ENCODE peak calls at places on chromosomes 11 and 22, in seven cellular contexts. O, N, S, T, Z, G and M are unnamed samples.

GRCh38 chr11:17439316-17439782 is 37.3 kb downstream of the ABCC8 start:
- DNase-seq in O (peak; percentile 32), N (no peak), S (no peak), T (no peak), Z (no peak), G (no peak), M (no peak)

GRCh38 chr11:102914238-102915043 is 39.7 kb upstream of the MMP12 start:
- DNase-seq in O (peak; percentile 58), N (no peak), S (peak; percentile 20), T (no peak), Z (peak; percentile 66), G (no peak), M (peak; percentile 14)

GRCh38 chr11:117188620-117189081 is 10.1 kb downstream of the SIDT2 start:
- DNase-seq in O (no peak), N (no peak), S (no peak), T (peak; percentile 77), Z (no peak), G (no peak), M (no peak)

GRCh38 chr22:22738959-22739585 is 94.7 kb downstream of the GGTLC2 start:
- DNase-seq in O (no peak), N (no peak), S (no peak), T (peak; percentile 53), Z (no peak), G (no peak), M (no peak)

GRCh38 chr11:57349491-57350274 is 11.5 kb downstream of the P2RX3 start:
- DNase-seq in O (peak; percentile 56), N (peak; percentile 56), S (no peak), T (peak; percentile 93), Z (peak; percentile 47), G (no peak), M (no peak)

GRCh38 chr22:21710156-21710555 is 25.4 kb downstream of the YPEL1 start:
- DNase-seq in O (no peak), N (no peak), S (no peak), T (no peak), Z (no peak), G (no peak), M (no peak)

GRCh38 chr11:16632295-16633200 is 105.9 kb upstream of the C11orf58 start:
- DNase-seq in O (peak; percentile 37), N (no peak), S (no peak), T (peak; percentile 41), Z (peak; percentile 29), G (no peak), M (peak; percentile 9)

GRCh38 chr22:38111941-38112355 is 1.5 kb upstream of the BAIAP2L2 start:
- DNase-seq in O (no peak), N (no peak), S (no peak), T (peak; percentile 72), Z (no peak), G (no peak), M (no peak)

GRCh38 chr11:105610796-105611361 is 1.0 kb downstream of the GRIA4 start:
- DNase-seq in O (no peak), N (no peak), S (no peak), T (no peak), Z (no peak), G (no peak), M (no peak)

GRCh38 chr22:48616656-48617055 is 1211.0 kb downstream of the BRD1 start:
- DNase-seq in O (no peak), N (no peak), S (no peak), T (no peak), Z (no peak), G (no peak), M (no peak)

GRCh38 chr22:32811788-32812187 is 10.3 kb downstream of the TIMP3 start:
- DNase-seq in O (no peak), N (no peak), S (no peak), T (no peak), Z (no peak), G (no peak), M (no peak)

GRCh38 chr11:133509924-133510697 is 22.2 kb downstream of the OPCML start:
- DNase-seq in O (no peak), N (no peak), S (no peak), T (no peak), Z (no peak), G (no peak), M (no peak)

GRCh38 chr22:40498454-40499186 is 128.2 kb downstream of the SGSM3 start:
- DNase-seq in O (peak; percentile 84), N (peak; percentile 88), S (peak; percentile 100), T (no peak), Z (peak; percentile 54), G (no peak), M (no peak)

GRCh38 chr22:48429621-48430020 is 1398.1 kb downstream of the BRD1 start:
- DNase-seq in O (no peak), N (no peak), S (no peak), T (peak; percentile 47), Z (no peak), G (no peak), M (no peak)

GRCh38 chr11:125201525-125202121 is 37.1 kb downstream of the PKNOX2 start:
- DNase-seq in O (no peak), N (no peak), S (peak; percentile 53), T (no peak), Z (peak; percentile 33), G (no peak), M (no peak)

GRCh38 chr22:37781434-37782059 is 26.2 kb upstream of the GCAT start:
- DNase-seq in O (no peak), N (no peak), S (no peak), T (no peak), Z (peak; percentile 42), G (peak; percentile 55), M (no peak)

GRCh38 chr11:122679441-122679840 is 23.9 kb downstream of the UBASH3B start:
- DNase-seq in O (no peak), N (no peak), S (no peak), T (no peak), Z (no peak), G (no peak), M (no peak)

GRCh38 chr11:12244156-12244555 is 133.2 kb upstream of the PARVA start:
- DNase-seq in O (no peak), N (no peak), S (no peak), T (no peak), Z (no peak), G (no peak), M (no peak)

GRCh38 chr11:80637011-80637410 is 1196.2 kb upstream of the TENM4 start:
- DNase-seq in O (no peak), N (no peak), S (no peak), T (no peak), Z (no peak), G (no peak), M (no peak)

GRCh38 chr11:130464289-130464812 is 15.9 kb downstream of the ADAMTS15 start:
- DNase-seq in O (no peak), N (no peak), S (peak; percentile 47), T (no peak), Z (no peak), G (no peak), M (no peak)

GRCh38 chr11:57290288-57290687 is 34.5 kb downstream of the TNKS1BP1 start:
- DNase-seq in O (no peak), N (no peak), S (peak; percentile 76), T (no peak), Z (peak; percentile 54), G (no peak), M (no peak)

DNA sequence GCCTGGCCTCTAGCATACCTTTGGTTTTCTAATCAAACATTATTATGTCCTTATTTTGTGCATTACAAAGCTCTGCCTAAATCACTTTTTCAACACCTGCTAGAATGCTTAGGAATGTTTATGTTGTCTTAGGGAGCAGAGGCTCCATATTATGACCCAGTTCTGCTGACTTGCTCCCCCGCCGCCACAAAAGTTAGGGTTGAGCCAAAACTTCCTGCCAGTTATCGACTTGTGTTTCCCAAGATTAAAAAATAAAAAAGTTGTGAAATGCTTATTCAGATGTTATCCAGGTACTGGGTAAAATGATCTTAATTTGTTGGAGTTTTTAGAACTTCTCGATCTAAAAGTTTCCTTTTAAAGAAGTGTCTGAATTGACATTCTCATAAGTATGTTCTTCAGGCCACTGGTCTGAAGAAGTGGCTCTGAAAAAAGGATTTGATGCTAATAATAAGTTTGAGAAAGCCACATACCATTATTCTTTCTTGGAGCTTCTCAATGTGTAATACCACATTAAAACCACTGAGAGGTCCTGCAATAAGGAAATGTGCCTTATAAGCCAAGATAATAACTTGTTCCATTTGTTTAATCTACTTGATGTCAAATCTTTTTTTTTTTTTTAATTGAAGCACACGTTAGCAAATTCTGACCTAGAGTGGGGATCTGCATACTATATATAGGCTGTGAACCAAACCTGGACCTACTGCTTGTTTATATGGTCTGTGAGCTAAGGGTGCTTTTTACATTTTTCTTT is 2.2 kb downstream of the RNF185 start:
- DNase-seq in O (no peak), N (no peak), S (peak; percentile 30), T (no peak), Z (peak; percentile 26), G (no peak), M (no peak)
- H3K4me3 ChIP-seq in O (no peak overlapping the region), N (no peak overlapping the region), S (no peak overlapping the region), T (no peak overlapping the region), Z (no peak overlapping the region), G (peak overlapping the region; percentile 31), M (no peak overlapping the region)

GRCh38 chr11:121615506-121615905 is 162.7 kb upstream of the SORL1-AS1 start:
- DNase-seq in O (no peak), N (no peak), S (peak; percentile 56), T (no peak), Z (peak; percentile 33), G (no peak), M (no peak)
- H3K4me3 ChIP-seq in O (no peak overlapping the region), N (no peak overlapping the region), S (no peak overlapping the region), T (no peak overlapping the region), Z (no peak overlapping the region), G (no peak overlapping the region), M (no peak overlapping the region)

GRCh38 chr22:31082606-31083376 is 1.7 kb downstream of the SMTN start:
- DNase-seq in O (peak; percentile 83), N (peak; percentile 81), S (no peak), T (peak; percentile 93), Z (peak; percentile 79), G (peak; percentile 71), M (peak; percentile 76)

GRCh38 chr22:31083923-31084810 is 3.0 kb downstream of the SMTN start:
- DNase-seq in O (no peak), N (no peak), S (no peak), T (no peak), Z (no peak), G (no peak), M (no peak)

GRCh38 chr22:31081963-31082605 is 966 bp downstream of the SMTN start:
- DNase-seq in O (no peak), N (peak; percentile 48), S (no peak), T (no peak), Z (peak; percentile 42), G (no peak), M (no peak)

GRCh38 chr22:31084811-31085492 is 3.8 kb downstream of the SMTN start:
- DNase-seq in O (no peak), N (peak; percentile 76), S (peak; percentile 64), T (peak; percentile 96), Z (peak; percentile 91), G (peak; percentile 90), M (peak; percentile 64)

DNA sequence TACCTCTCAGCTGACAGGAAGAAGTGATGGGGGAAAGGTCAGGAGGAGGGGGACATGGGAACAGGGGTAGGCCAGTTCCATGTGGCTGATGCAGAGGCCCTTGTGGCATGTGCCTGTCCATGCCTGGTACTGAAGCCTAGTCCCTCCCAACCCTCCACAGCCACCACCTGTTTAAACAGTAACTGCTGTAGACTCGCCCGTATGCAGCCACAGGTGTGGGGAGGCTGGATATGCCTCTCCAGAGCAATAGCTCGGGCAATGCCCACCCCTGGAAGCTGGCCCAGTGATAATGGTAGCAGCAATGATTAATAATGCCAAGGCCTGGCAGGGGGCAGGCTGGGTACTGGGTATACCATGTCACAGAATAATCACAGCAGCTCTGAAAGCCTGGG is 2.3 kb downstream of the SMTN start:
- DNase-seq in O (no peak), N (no peak), S (no peak), T (no peak), Z (no peak), G (no peak), M (no peak)
- H3K4me3 ChIP-seq in O (no peak overlapping the region), N (no peak overlapping the region), S (peak overlapping the region; percentile 82), T (peak overlapping the region; percentile 87), Z (peak overlapping the region; percentile 90), G (peak overlapping the region; percentile 85), M (no peak overlapping the region)

GRCh38 chr22:36252754-36253522 is at the start of gene APOL1:
- DNase-seq in O (no peak), N (no peak), S (no peak), T (no peak), Z (peak; percentile 39), G (no peak), M (peak; percentile 39)
- H3K4me3 ChIP-seq in O (no peak within 1 kb of the TSS), N (peak within 1 kb of the TSS; percentile 34), S (no peak within 1 kb of the TSS), T (peak within 1 kb of the TSS; percentile 20), Z (peak within 1 kb of the TSS; percentile 51), G (peak within 1 kb of the TSS; percentile 62), M (peak within 1 kb of the TSS; percentile 45)